ENCODE peak calls at places on chromosome 17, in five cellular contexts. V is Caco-2, I is foreskin fibroblast, U is AG09319, F is coronary artery. A is an unnamed sample.

GRCh38 chr17:59367657-59368045 is 36.2 kb downstream of the YPEL2 start:
- DNase-seq in V (peak; percentile 46), I (no peak), U (no peak), F (no peak), A (no peak)

GRCh38 chr17:82003411-82004381 is 19.0 kb downstream of the CENPX start:
- DNase-seq in V (peak; percentile 80), I (peak; percentile 97), U (peak; percentile 68), F (peak; percentile 91), A (peak; percentile 62)

GRCh38 chr17:41547921-41548843 is 20.1 kb upstream of the KRT19 start:
- DNase-seq in V (no peak), I (peak; percentile 99), U (peak; percentile 92), F (peak; percentile 82), A (peak; percentile 68)

GRCh38 chr17:36703860-36704266 is 102.5 kb downstream of the MRM1 start:
- DNase-seq in V (peak; percentile 56), I (no peak), U (no peak), F (no peak), A (no peak)

GRCh38 chr17:81329279-81329926 is 34.3 kb upstream of the SLC38A10 start:
- DNase-seq in V (peak; percentile 98), I (peak; percentile 86), U (peak; percentile 79), F (no peak), A (peak; percentile 69)

GRCh38 chr17:17729620-17730249 is 48.5 kb downstream of the RAI1 start:
- DNase-seq in V (peak; percentile 71), I (no peak), U (no peak), F (no peak), A (no peak)

GRCh38 chr17:50523208-50523607 is 9.3 kb upstream of the EPN3 start:
- DNase-seq in V (peak; percentile 94), I (no peak), U (no peak), F (no peak), A (no peak)

GRCh38 chr17:38460716-38461650 is 32.7 kb downstream of the ARHGAP23 start:
- DNase-seq in V (no peak), I (no peak), U (no peak), F (no peak), A (no peak)

GRCh38 chr17:80937501-80938356 is 53.9 kb upstream of the CHMP6 start:
- DNase-seq in V (no peak), I (no peak), U (no peak), F (no peak), A (no peak)

GRCh38 chr17:27496501-27496943 is 40.3 kb downstream of the KSR1 start:
- DNase-seq in V (peak; percentile 97), I (no peak), U (no peak), F (no peak), A (no peak)

GRCh38 chr17:27496971-27497370 is 40.7 kb downstream of the KSR1 start:
- DNase-seq in V (no peak), I (no peak), U (no peak), F (no peak), A (no peak)

GRCh38 chr17:27494192-27495091 is 38.2 kb downstream of the KSR1 start:
- DNase-seq in V (peak; percentile 94), I (no peak), U (peak; percentile 35), F (peak; percentile 94), A (no peak)

GRCh38 chr17:27495460-27495859 is 39.2 kb downstream of the KSR1 start:
- DNase-seq in V (no peak), I (no peak), U (no peak), F (no peak), A (no peak)

DNA sequence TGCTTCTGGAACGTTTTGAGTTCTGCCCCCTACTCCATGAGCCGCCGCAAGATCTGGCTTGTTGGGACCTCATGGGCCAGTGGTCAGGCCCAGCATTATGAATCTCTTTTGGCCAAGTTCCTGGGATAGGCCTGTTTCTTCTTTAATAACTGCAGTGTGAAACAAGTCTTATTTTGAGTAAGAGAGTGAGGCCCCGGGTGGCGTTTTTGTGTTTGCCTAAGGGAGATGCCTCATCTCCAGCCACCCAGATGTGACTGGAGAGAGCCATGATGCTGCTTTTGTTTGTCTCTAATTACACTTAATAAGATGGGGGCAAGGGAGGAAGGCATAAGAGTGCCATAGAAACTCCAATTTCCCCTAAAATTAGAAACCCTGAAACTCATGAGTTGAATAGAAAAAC is 39.8 kb downstream of the KSR1 start:
- DNase-seq in V (no peak), I (no peak), U (no peak), F (no peak), A (no peak)
- TF ChIP-seq CTCF in V (no peak), I (no peak), U (no peak), F (no peak), A (no peak)

GRCh38 chr17:31515226-31515759 is 123.8 kb downstream of the RAB11FIP4 start:
- DNase-seq in V (no peak), I (no peak), U (no peak), F (no peak), A (no peak)

GRCh38 chr17:31521632-31522283 is 130.3 kb downstream of the RAB11FIP4 start:
- DNase-seq in V (no peak), I (no peak), U (no peak), F (no peak), A (no peak)

GRCh38 chr17:31518478-31518877 is 127.0 kb downstream of the RAB11FIP4 start:
- DNase-seq in V (no peak), I (no peak), U (no peak), F (no peak), A (no peak)

GRCh38 chr17:31513731-31514427 is 122.4 kb downstream of the RAB11FIP4 start:
- DNase-seq in V (no peak), I (no peak), U (no peak), F (no peak), A (no peak)

DNA sequence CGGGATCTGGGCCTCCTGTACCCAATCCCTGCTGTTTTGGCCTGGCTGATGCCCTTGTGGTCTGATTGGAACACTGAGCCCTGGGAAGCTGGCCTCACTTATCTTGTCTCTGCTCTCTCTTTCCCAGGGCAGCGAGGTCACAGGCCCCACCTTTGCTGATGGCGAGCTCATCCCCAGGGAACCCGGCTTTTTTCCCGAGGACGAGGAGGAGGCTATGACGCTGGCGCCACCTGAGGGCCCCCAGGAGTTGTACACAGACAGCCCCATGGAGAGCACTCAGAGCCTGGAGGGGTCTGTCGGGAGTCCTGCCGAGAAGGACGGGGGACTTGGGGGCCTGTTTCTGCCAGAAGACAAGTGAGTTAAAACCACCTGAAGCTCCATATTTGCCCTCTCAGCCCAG is 126.0 kb downstream of the RAB11FIP4 start:
- DNase-seq in V (peak; percentile 70), I (no peak), U (no peak), F (no peak), A (no peak)
- TF ChIP-seq CTCF in V (peak; percentile 82), I (peak; percentile 24), U (peak; percentile 24), F (no peak), A (no peak)

GRCh38 chr17:48995332-48995870 is 1.8 kb upstream of the IGF2BP1 start:
- DNase-seq in V (peak; percentile 70), I (no peak), U (no peak), F (peak; percentile 29), A (no peak)
- TF ChIP-seq CTCF in V (no peak), I (no peak), U (no peak), F (no peak), A (no peak)

DNA sequence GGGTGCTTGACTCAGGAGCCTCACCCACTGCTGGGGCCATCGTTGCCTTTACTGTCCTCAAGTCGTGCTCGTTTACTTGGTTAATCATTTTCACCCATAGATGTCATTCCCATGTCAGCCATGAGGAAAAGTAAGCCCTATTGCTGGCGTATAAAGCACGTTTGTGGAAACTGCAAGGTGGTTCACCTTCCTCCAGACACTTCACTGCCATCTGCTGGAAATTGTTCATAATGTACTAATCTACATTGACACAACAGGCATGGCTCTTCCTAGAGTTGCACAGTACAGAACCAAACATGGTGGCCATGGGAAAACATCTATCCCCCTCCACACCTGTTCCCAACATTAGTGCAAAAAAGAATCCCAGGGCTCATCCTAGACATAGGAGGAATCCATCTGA is 116.6 kb downstream of the ZNF18 start:
- DNase-seq in V (peak; percentile 34), I (no peak), U (no peak), F (no peak), A (no peak)
- TF ChIP-seq CTCF in V (peak; percentile 26), I (no peak), U (no peak), F (no peak), A (no peak)

GRCh38 chr17:69716571-69716970 is 302.1 kb downstream of the MAP2K6 start:
- DNase-seq in V (no peak), I (peak; percentile 62), U (peak; percentile 54), F (no peak), A (no peak)
- TF ChIP-seq CTCF in V (no peak), I (no peak), U (no peak), F (no peak), A (no peak)

GRCh38 chr17:66915204-66915611 is 49.3 kb upstream of the CACNG4 start:
- DNase-seq in V (no peak), I (no peak), U (no peak), F (no peak), A (no peak)
- TF ChIP-seq CTCF in V (peak; percentile 66), I (peak; percentile 14), U (peak; percentile 19), F (no peak), A (no peak)

DNA sequence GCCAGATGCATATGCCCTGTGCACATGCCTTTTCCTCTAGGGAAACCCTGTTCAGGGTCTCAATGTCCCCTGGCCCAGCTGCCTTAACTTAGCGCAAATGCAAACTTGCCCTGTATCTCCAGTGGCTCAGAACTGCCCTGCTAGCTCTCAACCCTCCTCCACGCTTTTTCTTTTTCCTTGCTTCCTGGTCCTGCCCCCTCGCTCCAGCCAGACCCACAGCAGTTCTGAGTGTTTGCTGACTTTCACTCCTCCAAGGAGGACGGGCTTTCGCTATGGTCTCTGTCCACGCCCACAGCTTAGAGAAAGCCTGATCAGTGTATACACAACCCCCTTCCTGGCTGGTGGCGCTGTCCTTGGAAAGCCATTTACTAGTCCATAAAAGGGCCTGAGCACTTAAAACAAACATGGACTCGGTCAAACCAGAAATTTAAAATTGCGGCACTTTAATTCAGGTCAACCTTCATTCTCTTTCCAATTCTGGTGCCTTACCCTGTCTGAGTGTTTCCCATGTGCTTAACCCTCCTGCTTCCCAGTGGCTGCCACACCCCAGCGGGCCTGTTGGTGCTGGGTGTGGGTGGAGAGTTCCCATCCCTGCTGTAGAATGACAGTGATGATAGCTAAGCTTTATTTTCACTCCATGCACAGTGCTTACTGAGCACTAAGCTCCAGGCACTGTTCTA is 15.6 kb upstream of the TMEM98 start:
- DNase-seq in V (peak; percentile 81), I (peak; percentile 70), U (peak; percentile 45), F (no peak), A (no peak)
- TF ChIP-seq CTCF in V (no peak), I (peak; percentile 14), U (peak; percentile 19), F (no peak), A (no peak)

A was measured in omental fat pad.